ENCODE peak calls at places on chromosome 4, in ten cellular contexts. One of them, this sample, is unnamed.

GRCh38 chr4:75722417-75722816 is 2.0 kb upstream of the USO1 start:
- DNase-seq in effector CD4-positive, alpha-beta T cell: no peak
- DNase-seq in stomach: no peak
- DNase-seq in stimulated activated CD4-positive, alpha-beta T cell treated with anti-CD3 and anti-CD28 coated beads, Interleukin-2, amount 100 ng/mL, for 48 hours: no peak
- DNase-seq in globus pallidus: no peak
- DNase-seq in DMS 273 treated with DMSO at 0.1 percent for 48 hours: no peak
- DNase-seq in NCI-H2081: no peak
- DNase-seq in glutamatergic neuron: no peak
- DNase-seq in ureter: no peak
- DNase-seq in Right ventricle myocardium superior: no peak
- DNase-seq in this sample: no peak

GRCh38 chr4:155757745-155758265 is 1.0 kb upstream of the GUCY1B1 start:
- DNase-seq in effector CD4-positive, alpha-beta T cell: no peak
- DNase-seq in stomach: no peak
- DNase-seq in stimulated activated CD4-positive, alpha-beta T cell treated with anti-CD3 and anti-CD28 coated beads, Interleukin-2, amount 100 ng/mL, for 48 hours: no peak
- DNase-seq in globus pallidus: no peak
- DNase-seq in DMS 273 treated with DMSO at 0.1 percent for 48 hours: no peak
- DNase-seq in NCI-H2081: no peak
- DNase-seq in glutamatergic neuron: no peak
- DNase-seq in ureter: no peak
- DNase-seq in Right ventricle myocardium superior: no peak
- DNase-seq in this sample: no peak

GRCh38 chr4:124111922-124112321 is 600.6 kb downstream of the ANKRD50 start:
- DNase-seq in effector CD4-positive, alpha-beta T cell: no peak
- DNase-seq in stomach: no peak
- DNase-seq in stimulated activated CD4-positive, alpha-beta T cell treated with anti-CD3 and anti-CD28 coated beads, Interleukin-2, amount 100 ng/mL, for 48 hours: no peak
- DNase-seq in globus pallidus: peak; percentile 21
- DNase-seq in DMS 273 treated with DMSO at 0.1 percent for 48 hours: peak; percentile 4
- DNase-seq in NCI-H2081: peak; percentile 47
- DNase-seq in glutamatergic neuron: no peak
- DNase-seq in ureter: peak; percentile 54
- DNase-seq in Right ventricle myocardium superior: no peak
- DNase-seq in this sample: peak; percentile 7

GRCh38 chr4:58849026-58849425 is 1738.8 kb upstream of the IGFBP7 start:
- DNase-seq in effector CD4-positive, alpha-beta T cell: no peak
- DNase-seq in stomach: no peak
- DNase-seq in stimulated activated CD4-positive, alpha-beta T cell treated with anti-CD3 and anti-CD28 coated beads, Interleukin-2, amount 100 ng/mL, for 48 hours: no peak
- DNase-seq in globus pallidus: no peak
- DNase-seq in DMS 273 treated with DMSO at 0.1 percent for 48 hours: no peak
- DNase-seq in NCI-H2081: no peak
- DNase-seq in glutamatergic neuron: no peak
- DNase-seq in ureter: no peak
- DNase-seq in Right ventricle myocardium superior: no peak
- DNase-seq in this sample: no peak

GRCh38 chr4:183722738-183723560 is 63.9 kb downstream of the TRAPPC11 start:
- DNase-seq in effector CD4-positive, alpha-beta T cell: peak; percentile 8
- DNase-seq in stomach: peak; percentile 81
- DNase-seq in stimulated activated CD4-positive, alpha-beta T cell treated with anti-CD3 and anti-CD28 coated beads, Interleukin-2, amount 100 ng/mL, for 48 hours: peak; percentile 26
- DNase-seq in globus pallidus: peak; percentile 38
- DNase-seq in DMS 273 treated with DMSO at 0.1 percent for 48 hours: no peak
- DNase-seq in NCI-H2081: peak; percentile 85
- DNase-seq in glutamatergic neuron: peak; percentile 69
- DNase-seq in ureter: peak; percentile 59
- DNase-seq in Right ventricle myocardium superior: peak; percentile 80
- DNase-seq in this sample: no peak

GRCh38 chr4:153218961-153219360 is 14.7 kb downstream of the TRIM2 start:
- DNase-seq in effector CD4-positive, alpha-beta T cell: no peak
- DNase-seq in stomach: no peak
- DNase-seq in stimulated activated CD4-positive, alpha-beta T cell treated with anti-CD3 and anti-CD28 coated beads, Interleukin-2, amount 100 ng/mL, for 48 hours: no peak
- DNase-seq in globus pallidus: no peak
- DNase-seq in DMS 273 treated with DMSO at 0.1 percent for 48 hours: no peak
- DNase-seq in NCI-H2081: no peak
- DNase-seq in glutamatergic neuron: no peak
- DNase-seq in ureter: no peak
- DNase-seq in Right ventricle myocardium superior: no peak
- DNase-seq in this sample: no peak

GRCh38 chr4:125355791-125356190 is 41.0 kb downstream of the FAT4 start:
- DNase-seq in effector CD4-positive, alpha-beta T cell: no peak
- DNase-seq in stomach: no peak
- DNase-seq in stimulated activated CD4-positive, alpha-beta T cell treated with anti-CD3 and anti-CD28 coated beads, Interleukin-2, amount 100 ng/mL, for 48 hours: no peak
- DNase-seq in globus pallidus: no peak
- DNase-seq in DMS 273 treated with DMSO at 0.1 percent for 48 hours: no peak
- DNase-seq in NCI-H2081: no peak
- DNase-seq in glutamatergic neuron: no peak
- DNase-seq in ureter: no peak
- DNase-seq in Right ventricle myocardium superior: no peak
- DNase-seq in this sample: no peak

GRCh38 chr4:153988446-153988845 is 199.6 kb upstream of the SFRP2 start:
- DNase-seq in effector CD4-positive, alpha-beta T cell: no peak
- DNase-seq in stomach: no peak
- DNase-seq in stimulated activated CD4-positive, alpha-beta T cell treated with anti-CD3 and anti-CD28 coated beads, Interleukin-2, amount 100 ng/mL, for 48 hours: no peak
- DNase-seq in globus pallidus: no peak
- DNase-seq in DMS 273 treated with DMSO at 0.1 percent for 48 hours: no peak
- DNase-seq in NCI-H2081: no peak
- DNase-seq in glutamatergic neuron: no peak
- DNase-seq in ureter: no peak
- DNase-seq in Right ventricle myocardium superior: no peak
- DNase-seq in this sample: no peak

GRCh38 chr4:7627251-7628250 is 192.8 kb upstream of the PSAPL1 start:
- DNase-seq in effector CD4-positive, alpha-beta T cell: no peak
- DNase-seq in stomach: no peak
- DNase-seq in stimulated activated CD4-positive, alpha-beta T cell treated with anti-CD3 and anti-CD28 coated beads, Interleukin-2, amount 100 ng/mL, for 48 hours: no peak
- DNase-seq in globus pallidus: no peak
- DNase-seq in DMS 273 treated with DMSO at 0.1 percent for 48 hours: no peak
- DNase-seq in NCI-H2081: no peak
- DNase-seq in glutamatergic neuron: no peak
- DNase-seq in ureter: no peak
- DNase-seq in Right ventricle myocardium superior: no peak
- DNase-seq in this sample: no peak

GRCh38 chr4:112152496-112152895 is 7.2 kb downstream of the FAM241A start:
- DNase-seq in effector CD4-positive, alpha-beta T cell: no peak
- DNase-seq in stomach: no peak
- DNase-seq in stimulated activated CD4-positive, alpha-beta T cell treated with anti-CD3 and anti-CD28 coated beads, Interleukin-2, amount 100 ng/mL, for 48 hours: no peak
- DNase-seq in globus pallidus: no peak
- DNase-seq in DMS 273 treated with DMSO at 0.1 percent for 48 hours: no peak
- DNase-seq in NCI-H2081: no peak
- DNase-seq in glutamatergic neuron: no peak
- DNase-seq in ureter: no peak
- DNase-seq in Right ventricle myocardium superior: no peak
- DNase-seq in this sample: no peak

GRCh38 chr4:146520894-146521542 is 722 bp downstream of the SLC10A7 start:
- DNase-seq in effector CD4-positive, alpha-beta T cell: peak; percentile 12
- DNase-seq in stomach: peak; percentile 46
- DNase-seq in stimulated activated CD4-positive, alpha-beta T cell treated with anti-CD3 and anti-CD28 coated beads, Interleukin-2, amount 100 ng/mL, for 48 hours: no peak
- DNase-seq in globus pallidus: peak; percentile 25
- DNase-seq in DMS 273 treated with DMSO at 0.1 percent for 48 hours: no peak
- DNase-seq in NCI-H2081: no peak
- DNase-seq in glutamatergic neuron: no peak
- DNase-seq in ureter: no peak
- DNase-seq in Right ventricle myocardium superior: no peak
- DNase-seq in this sample: no peak

GRCh38 chr4:124483043-124483906 is 229.3 kb downstream of the ANKRD50 start:
- DNase-seq in effector CD4-positive, alpha-beta T cell: no peak
- DNase-seq in stomach: no peak
- DNase-seq in stimulated activated CD4-positive, alpha-beta T cell treated with anti-CD3 and anti-CD28 coated beads, Interleukin-2, amount 100 ng/mL, for 48 hours: no peak
- DNase-seq in globus pallidus: no peak
- DNase-seq in DMS 273 treated with DMSO at 0.1 percent for 48 hours: no peak
- DNase-seq in NCI-H2081: no peak
- DNase-seq in glutamatergic neuron: peak; percentile 58
- DNase-seq in ureter: no peak
- DNase-seq in Right ventricle myocardium superior: no peak
- DNase-seq in this sample: no peak

GRCh38 chr4:18109677-18110076 is 88.1 kb upstream of the LCORL start:
- DNase-seq in effector CD4-positive, alpha-beta T cell: no peak
- DNase-seq in stomach: no peak
- DNase-seq in stimulated activated CD4-positive, alpha-beta T cell treated with anti-CD3 and anti-CD28 coated beads, Interleukin-2, amount 100 ng/mL, for 48 hours: no peak
- DNase-seq in globus pallidus: peak; percentile 1
- DNase-seq in DMS 273 treated with DMSO at 0.1 percent for 48 hours: no peak
- DNase-seq in NCI-H2081: no peak
- DNase-seq in glutamatergic neuron: no peak
- DNase-seq in ureter: no peak
- DNase-seq in Right ventricle myocardium superior: no peak
- DNase-seq in this sample: no peak

GRCh38 chr4:15385515-15385914 is 42.3 kb upstream of the C1QTNF7 start:
- DNase-seq in effector CD4-positive, alpha-beta T cell: no peak
- DNase-seq in stomach: no peak
- DNase-seq in stimulated activated CD4-positive, alpha-beta T cell treated with anti-CD3 and anti-CD28 coated beads, Interleukin-2, amount 100 ng/mL, for 48 hours: no peak
- DNase-seq in globus pallidus: no peak
- DNase-seq in DMS 273 treated with DMSO at 0.1 percent for 48 hours: no peak
- DNase-seq in NCI-H2081: no peak
- DNase-seq in glutamatergic neuron: no peak
- DNase-seq in ureter: no peak
- DNase-seq in Right ventricle myocardium superior: no peak
- DNase-seq in this sample: no peak

GRCh38 chr4:185218312-185218711 is 8.9 kb downstream of the SNX25 start:
- DNase-seq in effector CD4-positive, alpha-beta T cell: no peak
- DNase-seq in stomach: no peak
- DNase-seq in stimulated activated CD4-positive, alpha-beta T cell treated with anti-CD3 and anti-CD28 coated beads, Interleukin-2, amount 100 ng/mL, for 48 hours: no peak
- DNase-seq in globus pallidus: no peak
- DNase-seq in DMS 273 treated with DMSO at 0.1 percent for 48 hours: no peak
- DNase-seq in NCI-H2081: no peak
- DNase-seq in glutamatergic neuron: no peak
- DNase-seq in ureter: no peak
- DNase-seq in Right ventricle myocardium superior: no peak
- DNase-seq in this sample: no peak

GRCh38 chr4:158121203-158121586 is 51.6 kb downstream of the GASK1B start:
- DNase-seq in effector CD4-positive, alpha-beta T cell: no peak
- DNase-seq in stomach: no peak
- DNase-seq in stimulated activated CD4-positive, alpha-beta T cell treated with anti-CD3 and anti-CD28 coated beads, Interleukin-2, amount 100 ng/mL, for 48 hours: no peak
- DNase-seq in globus pallidus: no peak
- DNase-seq in DMS 273 treated with DMSO at 0.1 percent for 48 hours: no peak
- DNase-seq in NCI-H2081: no peak
- DNase-seq in glutamatergic neuron: no peak
- DNase-seq in ureter: no peak
- DNase-seq in Right ventricle myocardium superior: no peak
- DNase-seq in this sample: no peak

GRCh38 chr4:180618396-180618795 is 1624.8 kb upstream of the TENM3 start:
- DNase-seq in effector CD4-positive, alpha-beta T cell: no peak
- DNase-seq in stomach: no peak
- DNase-seq in stimulated activated CD4-positive, alpha-beta T cell treated with anti-CD3 and anti-CD28 coated beads, Interleukin-2, amount 100 ng/mL, for 48 hours: no peak
- DNase-seq in globus pallidus: no peak
- DNase-seq in DMS 273 treated with DMSO at 0.1 percent for 48 hours: no peak
- DNase-seq in NCI-H2081: no peak
- DNase-seq in glutamatergic neuron: no peak
- DNase-seq in ureter: no peak
- DNase-seq in Right ventricle myocardium superior: no peak
- DNase-seq in this sample: no peak

GRCh38 chr4:107747748-107748486 is 27.9 kb upstream of the PAPSS1 start:
- DNase-seq in effector CD4-positive, alpha-beta T cell: no peak
- DNase-seq in stomach: no peak
- DNase-seq in stimulated activated CD4-positive, alpha-beta T cell treated with anti-CD3 and anti-CD28 coated beads, Interleukin-2, amount 100 ng/mL, for 48 hours: no peak
- DNase-seq in globus pallidus: no peak
- DNase-seq in DMS 273 treated with DMSO at 0.1 percent for 48 hours: no peak
- DNase-seq in NCI-H2081: peak; percentile 24
- DNase-seq in glutamatergic neuron: no peak
- DNase-seq in ureter: no peak
- DNase-seq in Right ventricle myocardium superior: no peak
- DNase-seq in this sample: no peak

This sample was measured in CMK.